ENCODE peak calls at places on chromosome 10, in eight cellular contexts. B is CD4-positive, alpha-beta T cell; Q is adrenal gland; T is mammary epithelial cell; P is uterus; L is heart right ventricle; M is transverse colon; U is HL-60. W is an unnamed sample. For H3K27me3, the result is how much of the 10 kb centered on the place peaks cover.

GRCh38 chr10:6987536-6987945 is 407.5 kb upstream of the PRKCQ start:
- DNase-seq in B (no peak), Q (no peak), T (no peak), P (no peak), L (no peak), M (no peak), U (no peak), W (no peak)

GRCh38 chr10:31204090-31204489 is 114.9 kb upstream of the ZEB1 start:
- DNase-seq in B (no peak), Q (no peak), T (no peak), P (no peak), L (peak), M (no peak), U (no peak), W (no peak)

GRCh38 chr10:31896972-31897384 is 31.7 kb downstream of the ARHGAP12 start:
- DNase-seq in B (no peak), Q (no peak), T (peak), P (no peak), L (no peak), M (no peak), U (no peak), W (peak)

GRCh38 chr10:1293147-1293546 is 237.0 kb downstream of the WDR37 start:
- DNase-seq in B (no peak), Q (no peak), T (no peak), P (no peak), L (no peak), M (no peak), U (no peak), W (no peak)

GRCh38 chr10:99945286-99945685 is 64.5 kb downstream of the DNMBP start:
- DNase-seq in B (no peak), Q (peak), T (peak), P (peak), L (peak), M (no peak), U (no peak), W (no peak)

GRCh38 chr10:79985481-79986072 is 36.7 kb upstream of the SFTPD start:
- DNase-seq in B (no peak), Q (no peak), T (peak), P (no peak), L (no peak), M (no peak), U (no peak), W (no peak)

GRCh38 chr10:110918269-110918632 is 729 bp downstream of the BBIP1 start:
- DNase-seq in B (no peak), Q (no peak), T (no peak), P (peak), L (peak), M (peak), U (peak), W (peak)

GRCh38 chr10:43946445-43946844 is 297.8 kb upstream of the ZNF32 start:
- DNase-seq in B (no peak), Q (no peak), T (no peak), P (no peak), L (peak), M (no peak), U (no peak), W (no peak)

GRCh38 chr10:101782811-101783735 is at the start of gene NPM3:
- DNase-seq in B (peak), Q (peak), T (peak), P (peak), L (peak), M (peak), U (peak), W (peak)

GRCh38 chr10:85646312-85646711 is 720.3 kb downstream of the GRID1 start:
- DNase-seq in B (no peak), Q (no peak), T (peak), P (no peak), L (no peak), M (no peak), U (no peak), W (peak)

GRCh38 chr10:110652475-110653118 is 8.5 kb downstream of the RBM20 start:
- DNase-seq in B (no peak), Q (no peak), T (no peak), P (no peak), L (no peak), M (no peak), U (no peak), W (no peak)

GRCh38 chr10:78911533-78912340 is 157.0 kb upstream of the ZMIZ1 start:
- DNase-seq in B (no peak), Q (no peak), T (no peak), P (no peak), L (no peak), M (no peak), U (no peak), W (no peak)

GRCh38 chr10:103367379-103367781 is 396 bp upstream of the TAF5 start:
- DNase-seq in B (no peak), Q (no peak), T (no peak), P (no peak), L (no peak), M (no peak), U (no peak), W (no peak)
- TF ChIP-seq CTCF in B (no peak), Q (no peak), T (no peak), P (no peak), L (no peak), M (no peak), U (no peak), W (no peak)

GRCh38 chr10:70479161-70479531 is 579 bp downstream of the PALD1 start:
- DNase-seq in B (no peak), Q (no peak), T (no peak), P (no peak), L (no peak), M (no peak), U (no peak), W (no peak)
- H3K27me3 ChIP-seq in B (under half), Q (under half), T (under half), P (under half), L (under half), M (under half), U (under half), W (half or more)

DNA sequence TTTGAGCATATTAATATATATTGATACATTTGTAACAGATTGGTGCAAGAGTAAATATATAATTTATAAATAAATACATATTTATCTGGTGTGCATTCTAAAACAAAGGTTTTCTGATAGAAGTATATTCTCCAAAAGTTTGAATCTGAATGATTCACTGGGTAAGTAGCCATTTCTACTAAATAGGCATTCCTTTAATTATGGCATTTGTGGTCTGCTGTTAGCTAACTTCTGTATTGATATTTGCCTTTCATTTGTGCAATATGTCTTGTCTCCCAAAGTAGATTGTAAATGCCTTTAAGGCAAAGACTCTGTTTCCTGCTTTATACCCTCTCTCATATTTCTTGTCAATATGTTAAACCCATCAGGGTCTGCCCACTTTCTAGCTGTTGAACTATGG is 11.1 kb upstream of the ARID5B start:
- DNase-seq in B (no peak), Q (no peak), T (peak), P (no peak), L (no peak), M (no peak), U (no peak), W (peak)
- H3K27ac ChIP-seq in B (no peak), Q (no peak), T (peak), P (no peak), L (no peak), M (no peak), U (no peak), W (no peak)

GRCh38 chr10:83603708-83604107 is 535.6 kb upstream of the GHITM start:
- DNase-seq in B (no peak), Q (no peak), T (no peak), P (no peak), L (no peak), M (no peak), U (no peak), W (no peak)
- TF ChIP-seq CTCF in B (no peak), Q (no peak), T (no peak), P (no peak), L (no peak), M (no peak), U (no peak), W (no peak)

GRCh38 chr10:71379118-71379781 is 17.5 kb upstream of the CDH23 start:
- DNase-seq in B (no peak), Q (no peak), T (no peak), P (no peak), L (no peak), M (no peak), U (no peak), W (no peak)

GRCh38 chr10:71378341-71379117 is 18.2 kb upstream of the CDH23 start:
- DNase-seq in B (no peak), Q (no peak), T (no peak), P (no peak), L (no peak), M (no peak), U (peak), W (no peak)

GRCh38 chr10:71374481-71375233 is 22.1 kb upstream of the CDH23 start:
- DNase-seq in B (no peak), Q (no peak), T (no peak), P (no peak), L (no peak), M (no peak), U (no peak), W (no peak)

GRCh38 chr10:71372882-71373495 is 23.7 kb upstream of the CDH23 start:
- DNase-seq in B (no peak), Q (no peak), T (no peak), P (no peak), L (no peak), M (no peak), U (no peak), W (no peak)

DNA sequence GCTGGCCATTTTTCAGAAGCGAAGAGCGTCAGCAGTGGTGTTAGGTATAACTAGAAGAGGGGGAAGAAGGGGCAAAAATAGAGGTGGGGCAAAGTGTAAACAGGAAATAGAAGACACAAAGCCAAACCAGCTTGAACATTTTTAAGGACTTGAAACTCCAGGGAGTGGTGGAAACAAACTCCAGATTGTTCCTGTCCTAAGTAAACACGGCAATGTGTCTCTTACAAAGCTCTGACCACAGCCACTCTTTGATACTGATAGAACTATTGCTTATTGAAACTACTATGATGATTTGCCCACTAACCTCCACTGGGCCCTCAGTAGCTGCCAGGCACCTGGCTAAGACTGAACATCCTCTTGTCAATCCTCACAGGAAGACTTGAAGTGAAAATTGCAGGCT is 20.8 kb upstream of the CDH23 start:
- DNase-seq in B (no peak), Q (no peak), T (no peak), P (no peak), L (no peak), M (no peak), U (no peak), W (no peak)
- H3K27me3 ChIP-seq in B (under half), Q (under half), T (under half), P (under half), L (under half), M (under half), U (under half), W (under half)

GRCh38 chr10:132632851-132633684 is 95.5 kb downstream of the INPP5A start:
- DNase-seq in B (no peak), Q (no peak), T (no peak), P (peak), L (no peak), M (no peak), U (no peak), W (no peak)
- H3K27ac ChIP-seq in B (no peak), Q (peak), T (no peak), P (peak), L (peak), M (peak), U (no peak), W (no peak)